ENCODE peak calls at places on chromosomes 11 and 22, in nine cellular contexts. One of them, this sample, is unnamed.

GRCh38 chr11:69529001-69529400 is 47.5 kb downstream of the LINC01488 start:
- DNase-seq in endothelial cell: no peak
- DNase-seq in trophoblast cell: no peak
- DNase-seq in T-cell: no peak
- DNase-seq in anterior cingulate cortex: no peak
- DNase-seq in NCI-H2171: no peak
- DNase-seq in aorta: peak; percentile 61
- DNase-seq in tibial artery: peak; percentile 40
- DNase-seq in astrocyte of the cerebellum: no peak
- DNase-seq in this sample: no peak

GRCh38 chr22:19290400-19291217 is 910 bp downstream of the CLTCL1 start:
- DNase-seq in endothelial cell: no peak
- DNase-seq in trophoblast cell: no peak
- DNase-seq in T-cell: no peak
- DNase-seq in anterior cingulate cortex: no peak
- DNase-seq in NCI-H2171: no peak
- DNase-seq in aorta: no peak
- DNase-seq in tibial artery: no peak
- DNase-seq in astrocyte of the cerebellum: no peak
- DNase-seq in this sample: no peak

GRCh38 chr11:57216463-57216862 is 20.6 kb downstream of the APLNR start:
- DNase-seq in endothelial cell: no peak
- DNase-seq in trophoblast cell: no peak
- DNase-seq in T-cell: no peak
- DNase-seq in anterior cingulate cortex: no peak
- DNase-seq in NCI-H2171: no peak
- DNase-seq in aorta: no peak
- DNase-seq in tibial artery: no peak
- DNase-seq in astrocyte of the cerebellum: no peak
- DNase-seq in this sample: no peak

GRCh38 chr11:68897441-68897840 is 6.2 kb downstream of the MRPL21 start:
- DNase-seq in endothelial cell: no peak
- DNase-seq in trophoblast cell: no peak
- DNase-seq in T-cell: no peak
- DNase-seq in anterior cingulate cortex: no peak
- DNase-seq in NCI-H2171: no peak
- DNase-seq in aorta: no peak
- DNase-seq in tibial artery: no peak
- DNase-seq in astrocyte of the cerebellum: no peak
- DNase-seq in this sample: no peak

GRCh38 chr11:67507242-67507890 is 596 bp downstream of the CDK2AP2 start:
- DNase-seq in endothelial cell: no peak
- DNase-seq in trophoblast cell: peak; percentile 81
- DNase-seq in T-cell: no peak
- DNase-seq in anterior cingulate cortex: no peak
- DNase-seq in NCI-H2171: peak; percentile 50
- DNase-seq in aorta: peak; percentile 91
- DNase-seq in tibial artery: no peak
- DNase-seq in astrocyte of the cerebellum: peak; percentile 29
- DNase-seq in this sample: no peak

GRCh38 chr11:90426442-90426841 is 203.6 kb upstream of the CHORDC1 start:
- DNase-seq in endothelial cell: no peak
- DNase-seq in trophoblast cell: no peak
- DNase-seq in T-cell: no peak
- DNase-seq in anterior cingulate cortex: no peak
- DNase-seq in NCI-H2171: no peak
- DNase-seq in aorta: no peak
- DNase-seq in tibial artery: no peak
- DNase-seq in astrocyte of the cerebellum: no peak
- DNase-seq in this sample: no peak

GRCh38 chr11:1873048-1873812 is 18.5 kb downstream of the PRR33 start:
- DNase-seq in endothelial cell: no peak
- DNase-seq in trophoblast cell: no peak
- DNase-seq in T-cell: no peak
- DNase-seq in anterior cingulate cortex: no peak
- DNase-seq in NCI-H2171: no peak
- DNase-seq in aorta: peak; percentile 74
- DNase-seq in tibial artery: no peak
- DNase-seq in astrocyte of the cerebellum: peak; percentile 35
- DNase-seq in this sample: no peak

GRCh38 chr11:66683877-66684276 is 6.2 kb upstream of the RBM4B start:
- DNase-seq in endothelial cell: no peak
- DNase-seq in trophoblast cell: no peak
- DNase-seq in T-cell: no peak
- DNase-seq in anterior cingulate cortex: no peak
- DNase-seq in NCI-H2171: no peak
- DNase-seq in aorta: peak; percentile 15
- DNase-seq in tibial artery: peak; percentile 7
- DNase-seq in astrocyte of the cerebellum: no peak
- DNase-seq in this sample: no peak

This sample was measured in Right ventricle myocardium inferior.